ENCODE peak calls at places on chromosome 14, in four cellular contexts. M is SJSA1; N is CD8-positive, alpha-beta T cell; K is kidney epithelial cell. W is an unnamed sample. For H3K27me3 and H3K36me3, the result is how much of the 10 kb centered on the place peaks cover.

GRCh38 chr14:101774006-101774755 is 12.7 kb downstream of the PPP2R5C start:
- DNase-seq in M (no peak), N (no peak), K (no peak), W (no peak)

GRCh38 chr14:91243098-91243483 is 1.4 kb downstream of the GPR68 start:
- DNase-seq in M (no peak), N (no peak), K (no peak), W (no peak)

GRCh38 chr14:25431211-25432076 is 381.5 kb upstream of the STXBP6 start:
- DNase-seq in M (no peak), N (no peak), K (no peak), W (no peak)

GRCh38 chr14:61642246-61642982 is 52.9 kb upstream of the HIF1A start:
- DNase-seq in M (no peak), N (no peak), K (no peak), W (peak)

GRCh38 chr14:104285483-104285790 is 147.1 kb downstream of the KIF26A start:
- DNase-seq in M (no peak), N (no peak), K (no peak), W (no peak)

GRCh38 chr14:43172899-43173548 is 1334.1 kb downstream of the FSCB start:
- DNase-seq in M (no peak), N (no peak), K (no peak), W (no peak)

GRCh38 chr14:55129086-55129427 is at the start of gene LGALS3:
- DNase-seq in M (peak), N (peak), K (no peak), W (no peak)

GRCh38 chr14:32590157-32590556 is 261.1 kb downstream of the AKAP6 start:
- DNase-seq in M (no peak), N (no peak), K (no peak), W (no peak)

GRCh38 chr14:85233756-85234545 is 296.0 kb upstream of the FLRT2 start:
- DNase-seq in M (peak), N (no peak), K (peak), W (no peak)
- H3K4me3 ChIP-seq in M (no peak), N (no peak), K (no peak), W (no peak)

GRCh38 chr14:95664046-95664445 is 22.2 kb upstream of the TCL1B start:
- DNase-seq in M (no peak), N (no peak), K (no peak), W (no peak)

GRCh38 chr14:95664546-95664945 is 21.7 kb upstream of the TCL1B start:
- DNase-seq in M (no peak), N (no peak), K (no peak), W (no peak)

GRCh38 chr14:95663226-95663797 is 22.9 kb upstream of the TCL1B start:
- DNase-seq in M (no peak), N (no peak), K (no peak), W (no peak)

GRCh38 chr14:95660550-95661515 is 25.4 kb upstream of the TCL1B start:
- DNase-seq in M (no peak), N (no peak), K (no peak), W (no peak)

DNA sequence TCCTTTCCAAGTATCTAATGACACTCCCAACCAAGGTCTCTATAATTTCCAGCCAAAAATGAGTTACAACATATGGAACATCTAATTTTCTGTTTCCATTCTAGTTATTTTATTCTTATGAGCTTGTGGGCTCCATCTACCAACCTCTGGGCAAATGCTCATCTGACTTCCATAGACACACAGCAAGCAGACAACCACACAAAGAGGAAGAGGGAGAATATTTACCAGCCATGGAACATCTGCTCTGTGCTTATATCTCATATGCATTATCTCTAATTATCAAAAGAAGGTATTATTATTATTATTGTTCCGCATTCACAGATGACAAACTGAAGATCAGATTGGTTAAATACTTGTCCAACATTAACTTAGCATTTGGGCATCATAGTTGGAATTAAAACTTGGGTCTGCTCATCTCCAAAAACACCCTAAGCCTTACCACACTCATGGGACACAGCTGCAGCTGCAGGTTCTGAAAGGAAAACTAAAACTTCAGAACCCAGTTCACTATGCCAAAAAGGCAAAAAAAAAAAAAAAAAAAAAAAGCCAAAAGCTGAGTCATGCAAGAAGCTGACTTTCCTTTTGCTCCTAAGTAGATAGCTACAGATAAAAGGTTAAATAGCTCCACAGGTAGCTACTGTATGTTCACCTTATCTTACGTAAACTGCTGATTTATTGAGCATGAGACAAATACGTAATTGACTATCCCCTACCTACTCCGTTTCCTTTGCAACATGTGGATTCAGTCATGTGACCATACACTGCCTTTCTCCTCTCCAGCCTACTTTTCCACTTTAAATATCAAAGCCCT is 23.6 kb upstream of the TCL1B start:
- DNase-seq in M (no peak), N (no peak), K (no peak), W (no peak)
- H3K27me3 ChIP-seq in M (under half), N (under half), K (under half), W (under half)

GRCh38 chr14:36313898-36314297 is 6.5 kb downstream of the MBIP start:
- DNase-seq in M (no peak), N (no peak), K (no peak), W (no peak)
- H3K36me3 ChIP-seq in M (under half), N (under half), K (under half), W (under half)

DNA sequence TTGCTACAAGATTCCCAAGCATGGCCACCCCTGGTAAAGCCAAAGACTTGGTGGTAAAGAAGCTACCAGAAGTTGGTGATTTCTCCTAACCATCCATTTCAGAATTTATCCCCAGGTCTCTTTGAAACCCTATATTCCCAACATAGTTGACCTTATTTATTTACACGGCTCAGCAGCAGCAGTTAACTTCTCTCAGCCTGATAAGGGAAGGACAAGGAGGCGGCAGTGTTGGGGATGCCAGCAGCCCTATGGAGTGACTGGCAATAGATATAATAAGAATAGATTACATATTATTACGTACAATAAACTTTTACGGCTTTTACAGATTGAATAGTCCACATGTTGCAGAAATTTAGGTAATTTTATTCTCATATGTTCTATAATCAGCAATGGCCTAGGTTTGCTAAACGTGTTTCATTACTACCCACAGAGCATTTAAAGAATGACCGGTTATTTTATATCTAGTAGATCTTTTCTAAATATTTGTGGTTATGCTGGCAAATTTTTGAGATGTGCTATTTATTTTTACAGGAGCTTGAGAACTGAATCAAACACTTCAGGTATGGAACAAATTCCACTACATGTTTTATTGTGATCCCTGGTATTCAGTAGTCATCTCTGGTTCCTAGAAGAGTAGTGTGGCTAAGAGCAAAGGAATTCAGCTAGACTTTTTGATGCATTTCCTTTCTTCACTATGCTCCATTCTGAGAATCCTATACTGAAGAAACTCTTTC is 19.8 kb upstream of the PALS1 start:
- DNase-seq in M (no peak), N (no peak), K (no peak), W (peak)
- H3K4me3 ChIP-seq in M (no peak), N (no peak), K (no peak), W (no peak)

GRCh38 chr14:74945852-74946658 is 9.3 kb downstream of the PGF start:
- DNase-seq in M (peak), N (peak), K (no peak), W (no peak)
- H3K27me3 ChIP-seq in M (under half), N (under half), K (under half), W (under half)

W was measured in BJ.